ENCODE peak calls at places on chromosomes 5 and 9, in nine cellular contexts. One of them, this sample, is unnamed.
A peak's percentile ranks its signal among the peaks of the same experiment; 100 is the strongest.

GRCh38 chr9:71079451-71079850 is 42.0 kb downstream of the TRPM3 start:
- DNase-seq in GDM1: no peak
- DNase-seq in NCI-H2171 treated with DMSO at 0.1 percent for 48 hours: no peak
- DNase-seq in cardiac fibroblast: peak; percentile 18
- DNase-seq in occipital lobe: no peak
- DNase-seq in kidney tubule cell: no peak
- DNase-seq in endothelial cell: no peak
- DNase-seq in naive thymus-derived CD8-positive, alpha-beta T cell: no peak
- DNase-seq in AG20443: peak; percentile 56
- DNase-seq in this sample: peak; percentile 6

GRCh38 chr5:56705217-56705616 is 110.1 kb upstream of the MAP3K1 start:
- DNase-seq in GDM1: no peak
- DNase-seq in NCI-H2171 treated with DMSO at 0.1 percent for 48 hours: no peak
- DNase-seq in cardiac fibroblast: no peak
- DNase-seq in occipital lobe: no peak
- DNase-seq in kidney tubule cell: no peak
- DNase-seq in endothelial cell: no peak
- DNase-seq in naive thymus-derived CD8-positive, alpha-beta T cell: no peak
- DNase-seq in AG20443: no peak
- DNase-seq in this sample: no peak

GRCh38 chr5:95840969-95841368 is 18.4 kb upstream of the GLRX start:
- DNase-seq in GDM1: no peak
- DNase-seq in NCI-H2171 treated with DMSO at 0.1 percent for 48 hours: no peak
- DNase-seq in cardiac fibroblast: no peak
- DNase-seq in occipital lobe: no peak
- DNase-seq in kidney tubule cell: no peak
- DNase-seq in endothelial cell: no peak
- DNase-seq in naive thymus-derived CD8-positive, alpha-beta T cell: no peak
- DNase-seq in AG20443: no peak
- DNase-seq in this sample: no peak

GRCh38 chr5:121503111-121503840 is 348.4 kb upstream of the FTMT start:
- DNase-seq in GDM1: no peak
- DNase-seq in NCI-H2171 treated with DMSO at 0.1 percent for 48 hours: no peak
- DNase-seq in cardiac fibroblast: peak; percentile 2
- DNase-seq in occipital lobe: no peak
- DNase-seq in kidney tubule cell: peak; percentile 63
- DNase-seq in endothelial cell: peak; percentile 46
- DNase-seq in naive thymus-derived CD8-positive, alpha-beta T cell: no peak
- DNase-seq in AG20443: no peak
- DNase-seq in this sample: peak; percentile 4

GRCh38 chr9:98807811-98808195 is 333 bp downstream of the GALNT12 start:
- DNase-seq in GDM1: no peak
- DNase-seq in NCI-H2171 treated with DMSO at 0.1 percent for 48 hours: peak; percentile 26
- DNase-seq in cardiac fibroblast: no peak
- DNase-seq in occipital lobe: no peak
- DNase-seq in kidney tubule cell: peak; percentile 32
- DNase-seq in endothelial cell: no peak
- DNase-seq in naive thymus-derived CD8-positive, alpha-beta T cell: peak; percentile 30
- DNase-seq in AG20443: peak; percentile 34
- DNase-seq in this sample: no peak

GRCh38 chr9:125126019-125126746 is 17.1 kb downstream of the SCAI start:
- DNase-seq in GDM1: peak; percentile 88
- DNase-seq in NCI-H2171 treated with DMSO at 0.1 percent for 48 hours: no peak
- DNase-seq in cardiac fibroblast: peak; percentile 98
- DNase-seq in occipital lobe: peak; percentile 83
- DNase-seq in kidney tubule cell: peak; percentile 94
- DNase-seq in endothelial cell: no peak
- DNase-seq in naive thymus-derived CD8-positive, alpha-beta T cell: peak; percentile 91
- DNase-seq in AG20443: peak; percentile 94
- DNase-seq in this sample: peak; percentile 99

GRCh38 chr5:124906339-124907097 is 160.1 kb upstream of the ZNF608 start:
- DNase-seq in GDM1: no peak
- DNase-seq in NCI-H2171 treated with DMSO at 0.1 percent for 48 hours: peak; percentile 7
- DNase-seq in cardiac fibroblast: peak; percentile 94
- DNase-seq in occipital lobe: peak; percentile 29
- DNase-seq in kidney tubule cell: peak; percentile 60
- DNase-seq in endothelial cell: peak; percentile 4
- DNase-seq in naive thymus-derived CD8-positive, alpha-beta T cell: no peak
- DNase-seq in AG20443: peak; percentile 70
- DNase-seq in this sample: peak; percentile 83

GRCh38 chr9:91933556-91934352 is 16.3 kb downstream of the ROR2 start:
- DNase-seq in GDM1: no peak
- DNase-seq in NCI-H2171 treated with DMSO at 0.1 percent for 48 hours: no peak
- DNase-seq in cardiac fibroblast: peak; percentile 26
- DNase-seq in occipital lobe: no peak
- DNase-seq in kidney tubule cell: no peak
- DNase-seq in endothelial cell: no peak
- DNase-seq in naive thymus-derived CD8-positive, alpha-beta T cell: no peak
- DNase-seq in AG20443: no peak
- DNase-seq in this sample: peak; percentile 47

GRCh38 chr5:12323637-12324229 is 419.5 kb upstream of the CTNND2 start:
- DNase-seq in GDM1: no peak
- DNase-seq in NCI-H2171 treated with DMSO at 0.1 percent for 48 hours: no peak
- DNase-seq in cardiac fibroblast: no peak
- DNase-seq in occipital lobe: no peak
- DNase-seq in kidney tubule cell: no peak
- DNase-seq in endothelial cell: no peak
- DNase-seq in naive thymus-derived CD8-positive, alpha-beta T cell: no peak
- DNase-seq in AG20443: no peak
- DNase-seq in this sample: no peak

GRCh38 chr5:40043916-40044315 is 619.1 kb upstream of the DAB2 start:
- DNase-seq in GDM1: no peak
- DNase-seq in NCI-H2171 treated with DMSO at 0.1 percent for 48 hours: no peak
- DNase-seq in cardiac fibroblast: no peak
- DNase-seq in occipital lobe: no peak
- DNase-seq in kidney tubule cell: no peak
- DNase-seq in endothelial cell: no peak
- DNase-seq in naive thymus-derived CD8-positive, alpha-beta T cell: no peak
- DNase-seq in AG20443: no peak
- DNase-seq in this sample: no peak

GRCh38 chr5:16721151-16722102 is 104.6 kb upstream of the RETREG1 start:
- DNase-seq in GDM1: no peak
- DNase-seq in NCI-H2171 treated with DMSO at 0.1 percent for 48 hours: no peak
- DNase-seq in cardiac fibroblast: no peak
- DNase-seq in occipital lobe: no peak
- DNase-seq in kidney tubule cell: no peak
- DNase-seq in endothelial cell: no peak
- DNase-seq in naive thymus-derived CD8-positive, alpha-beta T cell: no peak
- DNase-seq in AG20443: no peak
- DNase-seq in this sample: no peak

GRCh38 chr5:94901071-94901979 is 282.9 kb downstream of the SLF1 start:
- DNase-seq in GDM1: no peak
- DNase-seq in NCI-H2171 treated with DMSO at 0.1 percent for 48 hours: no peak
- DNase-seq in cardiac fibroblast: peak; percentile 46
- DNase-seq in occipital lobe: no peak
- DNase-seq in kidney tubule cell: peak; percentile 78
- DNase-seq in endothelial cell: no peak
- DNase-seq in naive thymus-derived CD8-positive, alpha-beta T cell: no peak
- DNase-seq in AG20443: peak; percentile 36
- DNase-seq in this sample: peak; percentile 47

GRCh38 chr9:130987738-130988399 is 21.1 kb upstream of the LAMC3 start:
- DNase-seq in GDM1: no peak
- DNase-seq in NCI-H2171 treated with DMSO at 0.1 percent for 48 hours: no peak
- DNase-seq in cardiac fibroblast: no peak
- DNase-seq in occipital lobe: no peak
- DNase-seq in kidney tubule cell: no peak
- DNase-seq in endothelial cell: no peak
- DNase-seq in naive thymus-derived CD8-positive, alpha-beta T cell: no peak
- DNase-seq in AG20443: peak; percentile 21
- DNase-seq in this sample: no peak

GRCh38 chr5:59140133-59140532 is 557.3 kb downstream of the RAB3C start:
- DNase-seq in GDM1: no peak
- DNase-seq in NCI-H2171 treated with DMSO at 0.1 percent for 48 hours: no peak
- DNase-seq in cardiac fibroblast: no peak
- DNase-seq in occipital lobe: no peak
- DNase-seq in kidney tubule cell: no peak
- DNase-seq in endothelial cell: no peak
- DNase-seq in naive thymus-derived CD8-positive, alpha-beta T cell: no peak
- DNase-seq in AG20443: no peak
- DNase-seq in this sample: no peak

GRCh38 chr9:18493361-18494015 is 19.5 kb downstream of the ADAMTSL1 start:
- DNase-seq in GDM1: no peak
- DNase-seq in NCI-H2171 treated with DMSO at 0.1 percent for 48 hours: no peak
- DNase-seq in cardiac fibroblast: peak; percentile 29
- DNase-seq in occipital lobe: no peak
- DNase-seq in kidney tubule cell: peak; percentile 76
- DNase-seq in endothelial cell: no peak
- DNase-seq in naive thymus-derived CD8-positive, alpha-beta T cell: no peak
- DNase-seq in AG20443: no peak
- DNase-seq in this sample: peak; percentile 31

GRCh38 chr9:110526426-110526825 is 53.1 kb downstream of the SVEP1 start:
- DNase-seq in GDM1: no peak
- DNase-seq in NCI-H2171 treated with DMSO at 0.1 percent for 48 hours: no peak
- DNase-seq in cardiac fibroblast: peak; percentile 94
- DNase-seq in occipital lobe: no peak
- DNase-seq in kidney tubule cell: no peak
- DNase-seq in endothelial cell: no peak
- DNase-seq in naive thymus-derived CD8-positive, alpha-beta T cell: no peak
- DNase-seq in AG20443: no peak
- DNase-seq in this sample: peak; percentile 25

GRCh38 chr9:116549061-116549664 is 137.9 kb upstream of the TRIM32 start:
- DNase-seq in GDM1: no peak
- DNase-seq in NCI-H2171 treated with DMSO at 0.1 percent for 48 hours: no peak
- DNase-seq in cardiac fibroblast: peak; percentile 96
- DNase-seq in occipital lobe: peak; percentile 15
- DNase-seq in kidney tubule cell: peak; percentile 95
- DNase-seq in endothelial cell: peak; percentile 24
- DNase-seq in naive thymus-derived CD8-positive, alpha-beta T cell: no peak
- DNase-seq in AG20443: peak; percentile 97
- DNase-seq in this sample: peak; percentile 97

GRCh38 chr5:105503950-105504349 is 1941.4 kb upstream of the NUDT12 start:
- DNase-seq in GDM1: no peak
- DNase-seq in NCI-H2171 treated with DMSO at 0.1 percent for 48 hours: no peak
- DNase-seq in cardiac fibroblast: peak; percentile 1
- DNase-seq in occipital lobe: no peak
- DNase-seq in kidney tubule cell: no peak
- DNase-seq in endothelial cell: no peak
- DNase-seq in naive thymus-derived CD8-positive, alpha-beta T cell: no peak
- DNase-seq in AG20443: no peak
- DNase-seq in this sample: no peak

GRCh38 chr9:15642369-15642962 is 89.6 kb downstream of the CCDC171 start:
- DNase-seq in GDM1: peak; percentile 35
- DNase-seq in NCI-H2171 treated with DMSO at 0.1 percent for 48 hours: peak; percentile 58
- DNase-seq in cardiac fibroblast: peak; percentile 73
- DNase-seq in occipital lobe: no peak
- DNase-seq in kidney tubule cell: peak; percentile 47
- DNase-seq in endothelial cell: no peak
- DNase-seq in naive thymus-derived CD8-positive, alpha-beta T cell: peak; percentile 31
- DNase-seq in AG20443: peak; percentile 51
- DNase-seq in this sample: peak; percentile 59

GRCh38 chr9:127128341-127129072 is 6.1 kb upstream of the ANGPTL2 start:
- DNase-seq in GDM1: no peak
- DNase-seq in NCI-H2171 treated with DMSO at 0.1 percent for 48 hours: no peak
- DNase-seq in cardiac fibroblast: peak; percentile 72
- DNase-seq in occipital lobe: no peak
- DNase-seq in kidney tubule cell: peak; percentile 76
- DNase-seq in endothelial cell: no peak
- DNase-seq in naive thymus-derived CD8-positive, alpha-beta T cell: no peak
- DNase-seq in AG20443: peak; percentile 36
- DNase-seq in this sample: peak; percentile 82

GRCh38 chr9:97786341-97786740 is 66.7 kb upstream of the FOXE1 start:
- DNase-seq in GDM1: no peak
- DNase-seq in NCI-H2171 treated with DMSO at 0.1 percent for 48 hours: no peak
- DNase-seq in cardiac fibroblast: no peak
- DNase-seq in occipital lobe: no peak
- DNase-seq in kidney tubule cell: peak; percentile 71
- DNase-seq in endothelial cell: no peak
- DNase-seq in naive thymus-derived CD8-positive, alpha-beta T cell: no peak
- DNase-seq in AG20443: peak; percentile 49
- DNase-seq in this sample: peak; percentile 53

This sample was measured in M059J.